ENCODE peak calls at places on chromosomes 12 and 14, in six cellular contexts. V is K562, X is H1, F is HCT116, L is GM12878, O is HepG2. C is an unnamed sample. For H4K20me1, the result is how much of the 10 kb centered on the place peaks cover.

GRCh38 chr14:22900088-22900799 is 17.2 kb downstream of the REM2 start:
- DNase-seq in L (peak), F (peak), O (peak), V (peak), X (peak), C (peak)

GRCh38 chr12:8866429-8866828 is 44.0 kb downstream of the A2ML1 start:
- DNase-seq in F (no peak), L (no peak), X (no peak), O (no peak), V (no peak), C (no peak)

GRCh38 chr14:84237881-84238280 is 1292.1 kb upstream of the FLRT2 start:
- DNase-seq in V (no peak), X (no peak), L (no peak), O (no peak), F (no peak), C (no peak)

GRCh38 chr12:76764856-76765255 is 941 bp downstream of the ZDHHC17 start:
- DNase-seq in V (no peak), X (no peak), F (no peak), O (peak), L (no peak), C (no peak)

GRCh38 chr14:73818821-73819220 is 32.8 kb upstream of the PTGR2 start:
- DNase-seq in F (no peak), O (no peak), X (no peak), L (no peak), V (no peak), C (no peak)

GRCh38 chr12:12449533-12450025 is 92.7 kb downstream of the BORCS5 start:
- DNase-seq in L (no peak), V (no peak), O (peak), F (no peak), X (no peak), C (no peak)

GRCh38 chr12:53004178-53004577 is 2.1 kb upstream of the EIF4B start:
- DNase-seq in O (no peak), X (no peak), L (no peak), F (no peak), V (no peak), C (no peak)

GRCh38 chr14:65103150-65103760 is 938 bp upstream of the MAX start:
- DNase-seq in F (no peak), L (no peak), X (no peak), V (no peak), O (peak), C (no peak)

GRCh38 chr14:36767603-36768281 is 106.1 kb downstream of the PAX9 start:
- DNase-seq in F (no peak), X (no peak), V (peak), O (no peak), L (no peak), C (no peak)

GRCh38 chr14:56585461-56586084 is 6.0 kb downstream of the TMEM260 start:
- DNase-seq in F (no peak), L (no peak), X (no peak), V (no peak), O (no peak), C (no peak)

GRCh38 chr12:124115496-124115895 is 142.5 kb downstream of the ZNF664 start:
- DNase-seq in L (no peak), F (no peak), X (no peak), V (no peak), O (no peak), C (no peak)

GRCh38 chr14:55804198-55804553 is 224.2 kb downstream of the KTN1 start:
- DNase-seq in L (no peak), V (no peak), O (no peak), F (no peak), X (no peak), C (no peak)

GRCh38 chr14:101323111-101323510 is 238.2 kb upstream of the DIO3 start:
- DNase-seq in V (no peak), L (no peak), X (no peak), O (no peak), F (no peak), C (no peak)

GRCh38 chr14:50719911-50720759 is 52.0 kb upstream of the SAV1 start:
- DNase-seq in V (no peak), X (no peak), F (no peak), O (no peak), L (no peak), C (no peak)

GRCh38 chr12:80222261-80222660 is 122.9 kb downstream of the OTOGL start:
- DNase-seq in F (no peak), X (no peak), L (no peak), O (no peak), V (no peak), C (peak)

GRCh38 chr14:54529811-54530210 is 20.1 kb downstream of the CGRRF1 start:
- DNase-seq in X (no peak), L (no peak), F (no peak), V (no peak), O (no peak), C (peak)

GRCh38 chr12:108724054-108724889 is 7.0 kb downstream of the CORO1C start:
- DNase-seq in X (no peak), O (no peak), F (no peak), L (no peak), V (peak), C (peak)

GRCh38 chr14:54223978-54224377 is 172.8 kb upstream of the CDKN3 start:
- DNase-seq in X (no peak), O (no peak), V (no peak), L (no peak), F (no peak), C (no peak)

GRCh38 chr12:15151141-15152091 is 69.8 kb downstream of the RERG start:
- DNase-seq in O (peak), F (peak), L (no peak), V (no peak), X (no peak), C (peak)

GRCh38 chr12:93908846-93909592 is 231.8 kb downstream of the CRADD start:
- DNase-seq in V (no peak), L (no peak), F (no peak), X (no peak), O (no peak), C (no peak)

GRCh38 chr12:13165578-13166120 is 30.9 kb upstream of the EMP1 start:
- DNase-seq in L (no peak), O (no peak), V (no peak), F (peak), X (peak), C (peak)

GRCh38 chr14:95359974-95360826 is 40.5 kb upstream of the CLMN start:
- DNase-seq in O (no peak), V (no peak), L (no peak), X (peak), F (no peak), C (no peak)

GRCh38 chr14:35201066-35201465 is 78.7 kb downstream of the PRORP start:
- DNase-seq in X (no peak), O (no peak), L (no peak), F (no peak), V (no peak), C (no peak)

GRCh38 chr14:35202195-35202594 is 79.8 kb downstream of the PRORP start:
- DNase-seq in X (no peak), L (no peak), F (no peak), O (no peak), V (no peak), C (no peak)

GRCh38 chr14:35211067-35211466 is 81.1 kb upstream of the PSMA6 start:
- DNase-seq in L (no peak), X (no peak), O (no peak), F (no peak), V (no peak), C (no peak)

GRCh38 chr14:35205737-35206136 is 83.4 kb downstream of the PRORP start:
- DNase-seq in L (no peak), O (no peak), V (no peak), F (no peak), X (no peak), C (no peak)
- TF ChIP-seq MAX in L (no peak), O (no peak), V (no peak), F (no peak), X (no peak), C (no peak)

DNA sequence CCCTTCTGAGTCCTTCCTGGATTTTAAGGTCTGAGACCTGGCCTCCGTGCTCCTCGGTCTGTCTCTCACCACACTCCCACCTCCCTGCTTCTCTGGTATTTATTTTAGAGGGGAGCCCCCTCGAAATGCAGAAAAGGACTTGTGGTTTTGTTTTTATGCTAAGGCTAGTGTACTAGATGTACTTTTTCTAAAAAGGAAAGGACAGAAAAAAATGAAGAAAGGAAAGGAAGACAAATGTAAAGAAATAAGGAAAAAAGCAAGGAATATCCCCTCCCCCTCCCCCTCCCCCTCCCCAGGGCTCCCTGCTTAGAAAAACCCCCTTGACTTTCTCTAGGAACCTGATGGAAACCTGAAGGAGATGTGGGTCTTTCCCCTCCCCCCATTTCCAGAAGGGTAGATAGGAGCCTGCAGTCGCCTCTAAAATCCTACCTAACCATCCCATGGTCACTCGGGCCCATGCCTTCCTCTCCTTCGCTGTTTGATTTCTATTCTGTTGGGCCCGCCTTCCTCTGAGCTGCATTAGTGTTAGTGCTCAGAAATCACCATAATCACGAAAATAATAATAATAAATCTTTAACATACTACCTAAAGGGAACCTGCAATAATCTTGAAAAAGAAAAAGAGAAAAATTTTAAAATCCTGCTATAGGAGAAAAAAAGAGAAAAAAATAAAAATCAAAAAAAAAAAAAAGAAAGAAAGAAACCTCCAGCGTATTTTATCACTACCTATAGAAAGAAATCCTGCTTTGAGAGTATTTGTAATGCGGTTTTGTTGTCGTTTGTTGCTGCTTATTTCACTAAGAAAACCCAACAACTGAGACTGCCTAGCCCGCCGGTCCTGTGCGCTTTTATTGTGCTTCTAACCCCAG is 3.1 kb downstream of the HOXC8 start:
- DNase-seq in L (no peak), X (no peak), F (no peak), O (no peak), V (peak), C (no peak)
- TF ChIP-seq EZH2 in L (no peak), X (no peak), F (no peak), O (no peak), V (no peak), C (no peak)

DNA sequence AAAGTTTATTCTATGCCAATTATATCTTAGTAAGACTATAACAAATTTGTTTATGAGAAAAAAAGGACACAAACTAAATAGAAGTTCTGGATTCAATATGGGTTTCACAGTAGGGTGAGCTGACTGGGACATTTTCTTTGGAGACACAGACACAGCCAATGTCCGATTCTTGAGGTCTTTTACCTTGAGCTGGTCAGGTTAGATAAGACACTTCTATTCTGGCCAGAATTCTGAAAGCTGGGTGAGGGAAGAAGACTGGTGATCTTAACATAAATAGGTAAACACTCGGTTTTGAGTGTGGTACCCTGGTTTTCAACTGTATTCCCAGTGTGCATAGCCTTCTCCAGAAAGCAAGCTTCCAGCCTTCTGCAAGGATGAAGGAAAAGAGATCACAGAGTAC is 10.0 kb downstream of the ATP2B1 start:
- DNase-seq in L (no peak), F (no peak), O (no peak), V (peak), X (no peak), C (no peak)
- H4K20me1 ChIP-seq in L (under half), F (under half), O (under half), V (under half), X (under half), C (under half)

GRCh38 chr14:89844508-89844907 is 110.0 kb downstream of the EFCAB11 start:
- DNase-seq in L (no peak), O (no peak), F (no peak), V (no peak), X (no peak), C (no peak)

GRCh38 chr14:89836830-89837469 is 117.6 kb downstream of the EFCAB11 start:
- DNase-seq in F (no peak), X (no peak), L (no peak), O (no peak), V (no peak), C (no peak)

GRCh38 chr14:89845346-89845745 is 109.2 kb downstream of the EFCAB11 start:
- DNase-seq in F (no peak), O (no peak), X (no peak), L (no peak), V (no peak), C (no peak)

GRCh38 chr14:89842852-89843251 is 111.7 kb downstream of the EFCAB11 start:
- DNase-seq in L (no peak), V (no peak), X (no peak), O (peak), F (no peak), C (no peak)

DNA sequence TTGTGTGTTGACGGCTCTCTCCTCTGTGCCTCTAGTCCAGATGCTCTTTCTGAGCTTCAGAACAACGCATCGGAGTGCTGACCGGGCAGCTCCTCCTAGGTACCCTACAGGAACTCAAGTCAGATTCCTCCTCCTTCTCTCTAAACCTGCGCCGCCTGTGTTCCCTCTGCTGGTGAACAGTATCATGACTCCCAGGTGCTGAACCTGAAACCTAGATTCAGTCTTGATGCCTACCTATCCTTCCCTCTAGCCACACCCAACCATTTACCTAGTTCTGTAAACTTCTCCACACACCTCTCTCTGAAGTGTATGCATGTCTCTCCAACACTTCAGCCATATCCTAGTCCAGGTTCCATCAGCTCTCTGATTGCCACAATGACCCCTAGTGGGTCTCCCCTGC is 112.7 kb downstream of the EFCAB11 start:
- DNase-seq in O (no peak), F (no peak), L (no peak), V (no peak), X (no peak), C (no peak)
- TF ChIP-seq MAX in O (no peak), F (no peak), L (no peak), V (no peak), X (no peak), C (no peak)

GRCh38 chr12:71439362-71439612 is 311 bp upstream of the LGR5 start:
- DNase-seq in O (no peak), V (no peak), X (no peak), F (no peak), L (no peak), C (no peak)
- TF ChIP-seq EZH2 in O (no peak), V (no peak), X (no peak), F (no peak), L (no peak), C (no peak)

C was measured in endothelial cell of umbilical vein.